ENCODE peak calls at places on chromosomes 13 and 19, in four cellular contexts. K is suprapubic skin, L is psoas muscle, B is astrocyte. I is an unnamed sample. For H3K27me3, the result is how much of the 10 kb centered on the place peaks cover.

GRCh38 chr13:53151692-53152421 is 123.2 kb downstream of the OLFM4 start:
- DNase-seq in B (no peak), K (no peak), L (no peak), I (no peak)

GRCh38 chr19:3712663-3713531 is 4.7 kb downstream of the TJP3 start:
- DNase-seq in B (no peak), L (no peak), K (no peak), I (no peak)

GRCh38 chr13:51921790-51922740 is 60.3 kb downstream of the CCDC70 start:
- DNase-seq in L (no peak), K (peak), B (no peak), I (no peak)

GRCh38 chr13:88544836-88545235 is 873.7 kb downstream of the SLITRK5 start:
- DNase-seq in K (no peak), L (no peak), B (no peak), I (no peak)

GRCh38 chr19:41708481-41708880 is at the start of gene CEACAM5:
- DNase-seq in B (no peak), K (peak), L (no peak), I (no peak)

GRCh38 chr13:94708031-94708571 is 4.2 kb downstream of the SOX21 start:
- DNase-seq in L (no peak), K (no peak), B (no peak), I (no peak)

GRCh38 chr13:72180253-72180952 is 313.4 kb upstream of the DACH1 start:
- DNase-seq in K (no peak), B (peak), L (no peak), I (no peak)

GRCh38 chr19:39908803-39909202 is 25.6 kb downstream of the FCGBP start:
- DNase-seq in L (no peak), B (no peak), K (no peak), I (no peak)

GRCh38 chr13:22111961-22112360 is 441.1 kb downstream of the FGF9 start:
- DNase-seq in L (no peak), K (no peak), B (no peak), I (no peak)

GRCh38 chr19:44951179-44952159 is 3.7 kb upstream of the CLPTM1 start:
- DNase-seq in B (peak), K (no peak), L (peak), I (no peak)

GRCh38 chr13:106597190-106597589 is 29.3 kb upstream of the ARGLU1 start:
- DNase-seq in L (peak), K (no peak), B (no peak), I (no peak)

GRCh38 chr19:1945899-1946298 is 4.9 kb downstream of the CSNK1G2 start:
- DNase-seq in L (no peak), B (no peak), K (no peak), I (no peak)

GRCh38 chr13:42947925-42948324 is 44.1 kb downstream of the EPSTI1 start:
- DNase-seq in K (no peak), B (no peak), L (no peak), I (no peak)

GRCh38 chr13:43229506-43229905 is 206.1 kb downstream of the DNAJC15 start:
- DNase-seq in K (no peak), B (peak), L (no peak), I (no peak)

GRCh38 chr13:48949566-48950506 is 25.9 kb upstream of the FNDC3A start:
- DNase-seq in L (no peak), K (no peak), B (no peak), I (no peak)

GRCh38 chr13:111033172-111034133 is 81.7 kb upstream of the ARHGEF7 start:
- DNase-seq in K (no peak), L (no peak), B (no peak), I (no peak)

DNA sequence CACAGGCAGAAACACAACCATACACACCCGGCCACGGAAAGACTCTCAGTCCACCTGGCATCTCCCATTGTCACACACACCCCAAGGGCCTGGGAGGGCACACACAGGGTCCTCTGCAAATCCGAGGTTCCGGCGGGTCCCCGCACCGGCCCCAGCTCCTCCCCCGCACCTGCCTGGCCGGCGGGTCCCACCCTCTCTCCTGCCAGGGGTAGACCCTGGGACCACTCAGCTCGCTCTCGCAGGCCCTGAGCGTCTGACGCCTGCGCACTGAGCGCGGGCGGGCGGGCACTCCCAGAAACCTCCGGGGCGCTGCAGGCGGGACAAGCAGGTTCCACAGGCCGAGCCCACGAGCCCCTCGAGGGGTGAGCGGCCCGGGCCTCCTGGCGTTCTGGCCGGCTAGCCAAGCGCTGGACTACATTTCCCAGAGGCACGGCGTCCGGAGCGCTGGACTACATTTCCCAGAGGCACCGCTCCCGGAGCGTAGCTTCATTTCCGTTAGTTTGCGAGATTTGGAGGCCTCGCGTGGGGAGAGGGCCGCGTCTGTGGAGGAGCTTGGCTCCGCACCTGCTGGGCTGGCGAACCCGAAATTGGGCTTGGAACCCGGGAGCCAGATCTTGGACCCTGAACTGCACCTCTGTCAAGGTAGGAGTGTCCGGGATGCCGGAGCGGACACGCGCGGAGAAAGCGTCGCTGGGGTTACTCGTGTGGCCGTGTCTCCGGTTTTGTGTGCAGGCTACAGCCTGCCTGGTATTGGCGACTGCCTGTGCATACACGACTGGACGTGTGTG is at the start of gene ZNF420:
- DNase-seq in B (peak), L (peak), K (peak), I (peak)
- H3K27ac ChIP-seq in B (peak), L (peak), K (peak), I (peak)

GRCh38 chr19:50550594-50550966 is 17.7 kb downstream of the LRRC4B start:
- DNase-seq in B (no peak), L (no peak), K (no peak), I (no peak)

GRCh38 chr19:50552540-50552939 is 15.7 kb downstream of the LRRC4B start:
- DNase-seq in K (no peak), L (no peak), B (no peak), I (no peak)

GRCh38 chr19:50551713-50552187 is 16.5 kb downstream of the LRRC4B start:
- DNase-seq in L (no peak), B (no peak), K (no peak), I (no peak)

GRCh38 chr19:50549927-50550593 is 18.2 kb downstream of the LRRC4B start:
- DNase-seq in L (no peak), B (no peak), K (no peak), I (no peak)

GRCh38 chr19:50551034-50551712 is 17.1 kb downstream of the LRRC4B start:
- DNase-seq in L (no peak), K (no peak), B (no peak), I (no peak)
- H3K27me3 ChIP-seq in L (under half), K (half or more), B (under half), I (half or more)

GRCh38 chr19:35460608-35461007 is 12.6 kb downstream of the FFAR2 start:
- DNase-seq in B (no peak), L (no peak), K (no peak), I (no peak)
- H3K27ac ChIP-seq in B (no peak), L (no peak), K (no peak), I (no peak)

GRCh38 chr19:38542040-38542439 is 75.7 kb downstream of the MAP4K1 start:
- DNase-seq in B (no peak), L (no peak), K (no peak), I (no peak)

GRCh38 chr19:38545596-38545995 is 72.2 kb downstream of the MAP4K1 start:
- DNase-seq in L (no peak), B (no peak), K (no peak), I (no peak)

GRCh38 chr19:38544569-38545315 is 73.0 kb downstream of the MAP4K1 start:
- DNase-seq in K (no peak), L (no peak), B (no peak), I (no peak)

GRCh38 chr19:38543286-38543806 is 74.4 kb downstream of the MAP4K1 start:
- DNase-seq in K (no peak), B (no peak), L (no peak), I (no peak)

DNA sequence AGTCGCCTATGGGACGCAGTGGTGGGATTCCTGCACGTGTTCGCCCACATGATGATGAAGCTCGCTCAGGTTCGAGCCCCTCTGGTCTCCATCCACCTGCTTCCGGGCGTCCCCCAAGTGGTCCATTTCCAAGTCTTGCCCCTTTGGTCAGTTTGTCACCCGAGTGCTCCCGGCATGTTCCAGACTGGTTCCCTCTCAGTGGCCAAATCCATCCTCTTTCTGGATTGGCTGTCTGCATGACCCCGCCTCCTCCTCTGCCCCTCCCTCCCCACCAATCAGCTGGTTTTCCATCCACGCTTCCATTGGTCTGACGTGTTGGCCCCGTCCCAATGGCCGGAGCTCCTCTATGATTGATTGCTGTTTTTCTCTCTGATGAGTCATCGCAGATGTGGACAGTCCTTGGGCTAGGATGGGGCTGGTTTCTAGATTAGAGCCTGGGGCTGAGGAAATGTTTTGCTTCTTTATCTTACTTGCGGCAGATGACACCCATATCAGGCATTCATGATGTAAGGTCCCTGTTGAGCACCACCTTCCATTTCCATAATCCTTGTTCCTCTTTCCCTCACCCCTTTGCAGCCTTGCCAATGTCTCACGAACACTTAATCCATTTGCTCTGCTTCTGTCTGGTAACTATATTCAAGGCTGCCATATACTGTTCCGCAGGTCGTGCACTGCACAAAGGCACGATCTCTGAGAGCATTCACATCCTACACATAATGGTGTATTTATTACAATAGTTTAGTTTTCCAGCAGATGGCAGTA is 73.8 kb downstream of the MAP4K1 start:
- DNase-seq in K (no peak), B (peak), L (peak), I (no peak)
- H3K27me3 ChIP-seq in K (under half), B (under half), L (under half), I (under half)

I was measured in esophagus squamous epithelium.